ENCODE peak calls at places on chromosomes 12 and 14, in eight cellular contexts. One of them, this sample, is unnamed.

GRCh38 chr12:56716458-56716857 is 8.6 kb downstream of the NACA start:
- DNase-seq in mucosa of gallbladder: no peak
- DNase-seq in iPS DF 19.7: no peak
- DNase-seq in nucleus accumbens: no peak
- DNase-seq in GM13977: no peak
- DNase-seq in NCI-H446 treated with DMSO at 0.1 percent for 48 hours: no peak
- DNase-seq in SK-MEL-5: no peak
- DNase-seq in BJ: no peak
- DNase-seq in this sample: no peak

GRCh38 chr12:44287545-44287944 is 451.7 kb downstream of the TMEM117 start:
- DNase-seq in SK-MEL-5: no peak
- DNase-seq in GM13977: no peak
- DNase-seq in nucleus accumbens: no peak
- DNase-seq in mucosa of gallbladder: no peak
- DNase-seq in iPS DF 19.7: no peak
- DNase-seq in BJ: no peak
- DNase-seq in NCI-H446 treated with DMSO at 0.1 percent for 48 hours: peak
- DNase-seq in this sample: no peak

GRCh38 chr12:60415361-60415760 is 819.5 kb downstream of the SLC16A7 start:
- DNase-seq in iPS DF 19.7: no peak
- DNase-seq in mucosa of gallbladder: no peak
- DNase-seq in NCI-H446 treated with DMSO at 0.1 percent for 48 hours: no peak
- DNase-seq in nucleus accumbens: no peak
- DNase-seq in SK-MEL-5: no peak
- DNase-seq in GM13977: no peak
- DNase-seq in BJ: no peak
- DNase-seq in this sample: no peak

GRCh38 chr14:34981743-34982420 is 910 bp upstream of the SRP54 start:
- DNase-seq in mucosa of gallbladder: no peak
- DNase-seq in SK-MEL-5: peak
- DNase-seq in iPS DF 19.7: no peak
- DNase-seq in GM13977: no peak
- DNase-seq in NCI-H446 treated with DMSO at 0.1 percent for 48 hours: peak
- DNase-seq in BJ: no peak
- DNase-seq in nucleus accumbens: no peak
- DNase-seq in this sample: no peak

GRCh38 chr12:71710276-71711125 is 24.6 kb downstream of the TMEM19 start:
- DNase-seq in mucosa of gallbladder: no peak
- DNase-seq in GM13977: no peak
- DNase-seq in iPS DF 19.7: no peak
- DNase-seq in nucleus accumbens: no peak
- DNase-seq in SK-MEL-5: no peak
- DNase-seq in BJ: peak
- DNase-seq in NCI-H446 treated with DMSO at 0.1 percent for 48 hours: no peak
- DNase-seq in this sample: no peak

GRCh38 chr12:106066726-106067325 is 71.9 kb downstream of the NUAK1 start:
- DNase-seq in iPS DF 19.7: no peak
- DNase-seq in nucleus accumbens: no peak
- DNase-seq in NCI-H446 treated with DMSO at 0.1 percent for 48 hours: no peak
- DNase-seq in mucosa of gallbladder: no peak
- DNase-seq in GM13977: no peak
- DNase-seq in BJ: no peak
- DNase-seq in SK-MEL-5: no peak
- DNase-seq in this sample: no peak

GRCh38 chr12:96883571-96883970 is 23.5 kb upstream of the NEDD1 start:
- DNase-seq in SK-MEL-5: no peak
- DNase-seq in BJ: no peak
- DNase-seq in nucleus accumbens: no peak
- DNase-seq in NCI-H446 treated with DMSO at 0.1 percent for 48 hours: no peak
- DNase-seq in GM13977: no peak
- DNase-seq in mucosa of gallbladder: no peak
- DNase-seq in iPS DF 19.7: no peak
- DNase-seq in this sample: no peak

GRCh38 chr14:53473480-53473879 is 320.4 kb upstream of the DDHD1 start:
- DNase-seq in nucleus accumbens: no peak
- DNase-seq in BJ: no peak
- DNase-seq in GM13977: no peak
- DNase-seq in mucosa of gallbladder: no peak
- DNase-seq in SK-MEL-5: no peak
- DNase-seq in iPS DF 19.7: no peak
- DNase-seq in NCI-H446 treated with DMSO at 0.1 percent for 48 hours: no peak
- DNase-seq in this sample: no peak

GRCh38 chr12:10940389-10940788 is 1.3 kb upstream of the TAS2R14 start:
- DNase-seq in mucosa of gallbladder: no peak
- DNase-seq in BJ: peak
- DNase-seq in iPS DF 19.7: no peak
- DNase-seq in nucleus accumbens: no peak
- DNase-seq in SK-MEL-5: no peak
- DNase-seq in GM13977: no peak
- DNase-seq in NCI-H446 treated with DMSO at 0.1 percent for 48 hours: no peak
- DNase-seq in this sample: no peak

GRCh38 chr14:55220230-55220629 is 28.8 kb upstream of the DLGAP5 start:
- DNase-seq in BJ: no peak
- DNase-seq in GM13977: no peak
- DNase-seq in NCI-H446 treated with DMSO at 0.1 percent for 48 hours: no peak
- DNase-seq in iPS DF 19.7: no peak
- DNase-seq in nucleus accumbens: no peak
- DNase-seq in SK-MEL-5: no peak
- DNase-seq in mucosa of gallbladder: no peak
- DNase-seq in this sample: no peak

GRCh38 chr14:22598896-22599244 is 770 bp downstream of the ABHD4 start:
- DNase-seq in nucleus accumbens: no peak
- DNase-seq in GM13977: peak
- DNase-seq in SK-MEL-5: peak
- DNase-seq in mucosa of gallbladder: peak
- DNase-seq in NCI-H446 treated with DMSO at 0.1 percent for 48 hours: no peak
- DNase-seq in iPS DF 19.7: no peak
- DNase-seq in BJ: no peak
- DNase-seq in this sample: peak

GRCh38 chr14:99539503-99539902 is 58.3 kb downstream of the CCNK start:
- DNase-seq in mucosa of gallbladder: no peak
- DNase-seq in iPS DF 19.7: no peak
- DNase-seq in nucleus accumbens: no peak
- DNase-seq in GM13977: no peak
- DNase-seq in BJ: no peak
- DNase-seq in NCI-H446 treated with DMSO at 0.1 percent for 48 hours: no peak
- DNase-seq in SK-MEL-5: no peak
- DNase-seq in this sample: no peak

GRCh38 chr12:64551676-64552075 is 58.6 kb upstream of the RASSF3 start:
- DNase-seq in nucleus accumbens: no peak
- DNase-seq in SK-MEL-5: no peak
- DNase-seq in NCI-H446 treated with DMSO at 0.1 percent for 48 hours: no peak
- DNase-seq in GM13977: no peak
- DNase-seq in mucosa of gallbladder: no peak
- DNase-seq in BJ: peak
- DNase-seq in iPS DF 19.7: no peak
- DNase-seq in this sample: no peak

GRCh38 chr12:121801601-121802484 is 2.0 kb upstream of the SETD1B start:
- DNase-seq in nucleus accumbens: no peak
- DNase-seq in GM13977: no peak
- DNase-seq in mucosa of gallbladder: no peak
- DNase-seq in BJ: no peak
- DNase-seq in iPS DF 19.7: no peak
- DNase-seq in SK-MEL-5: peak
- DNase-seq in NCI-H446 treated with DMSO at 0.1 percent for 48 hours: no peak
- DNase-seq in this sample: no peak

GRCh38 chr14:90510208-90510607 is 113.4 kb downstream of the CALM1 start:
- DNase-seq in SK-MEL-5: no peak
- DNase-seq in mucosa of gallbladder: peak
- DNase-seq in nucleus accumbens: no peak
- DNase-seq in BJ: no peak
- DNase-seq in iPS DF 19.7: no peak
- DNase-seq in NCI-H446 treated with DMSO at 0.1 percent for 48 hours: no peak
- DNase-seq in GM13977: no peak
- DNase-seq in this sample: no peak

GRCh38 chr14:100679707-100680438 is 46.8 kb upstream of the DLK1 start:
- DNase-seq in nucleus accumbens: no peak
- DNase-seq in NCI-H446 treated with DMSO at 0.1 percent for 48 hours: no peak
- DNase-seq in BJ: peak
- DNase-seq in GM13977: no peak
- DNase-seq in SK-MEL-5: no peak
- DNase-seq in mucosa of gallbladder: peak
- DNase-seq in iPS DF 19.7: no peak
- DNase-seq in this sample: no peak

GRCh38 chr14:103121846-103122577 is 1.2 kb upstream of the TNFAIP2 start:
- DNase-seq in SK-MEL-5: no peak
- DNase-seq in iPS DF 19.7: no peak
- DNase-seq in BJ: no peak
- DNase-seq in GM13977: no peak
- DNase-seq in mucosa of gallbladder: peak
- DNase-seq in nucleus accumbens: no peak
- DNase-seq in NCI-H446 treated with DMSO at 0.1 percent for 48 hours: peak
- DNase-seq in this sample: no peak

GRCh38 chr12:62459976-62460375 is 6.7 kb upstream of the MON2 start:
- DNase-seq in GM13977: no peak
- DNase-seq in NCI-H446 treated with DMSO at 0.1 percent for 48 hours: no peak
- DNase-seq in SK-MEL-5: no peak
- DNase-seq in BJ: no peak
- DNase-seq in mucosa of gallbladder: no peak
- DNase-seq in iPS DF 19.7: no peak
- DNase-seq in nucleus accumbens: no peak
- DNase-seq in this sample: no peak

GRCh38 chr12:39393179-39393578 is 49.7 kb downstream of the KIF21A start:
- DNase-seq in BJ: no peak
- DNase-seq in mucosa of gallbladder: no peak
- DNase-seq in SK-MEL-5: no peak
- DNase-seq in NCI-H446 treated with DMSO at 0.1 percent for 48 hours: no peak
- DNase-seq in iPS DF 19.7: no peak
- DNase-seq in GM13977: no peak
- DNase-seq in nucleus accumbens: no peak
- DNase-seq in this sample: no peak

GRCh38 chr14:76115010-76115422 is 36.7 kb upstream of the GPATCH2L start:
- DNase-seq in SK-MEL-5: peak
- DNase-seq in iPS DF 19.7: peak
- DNase-seq in BJ: no peak
- DNase-seq in NCI-H446 treated with DMSO at 0.1 percent for 48 hours: no peak
- DNase-seq in mucosa of gallbladder: no peak
- DNase-seq in nucleus accumbens: no peak
- DNase-seq in GM13977: no peak
- DNase-seq in this sample: no peak

GRCh38 chr12:80268924-80269749 is 169.8 kb downstream of the OTOGL start:
- DNase-seq in SK-MEL-5: no peak
- DNase-seq in mucosa of gallbladder: no peak
- DNase-seq in iPS DF 19.7: no peak
- DNase-seq in nucleus accumbens: no peak
- DNase-seq in GM13977: no peak
- DNase-seq in BJ: peak
- DNase-seq in NCI-H446 treated with DMSO at 0.1 percent for 48 hours: peak
- DNase-seq in this sample: no peak

GRCh38 chr14:58873228-58873953 is 235.6 kb downstream of the DACT1 start:
- DNase-seq in BJ: no peak
- DNase-seq in nucleus accumbens: no peak
- DNase-seq in SK-MEL-5: no peak
- DNase-seq in mucosa of gallbladder: no peak
- DNase-seq in GM13977: no peak
- DNase-seq in iPS DF 19.7: no peak
- DNase-seq in NCI-H446 treated with DMSO at 0.1 percent for 48 hours: no peak
- DNase-seq in this sample: no peak

GRCh38 chr12:40208707-40209106 is 16.1 kb upstream of the LRRK2 start:
- DNase-seq in NCI-H446 treated with DMSO at 0.1 percent for 48 hours: no peak
- DNase-seq in nucleus accumbens: no peak
- DNase-seq in BJ: no peak
- DNase-seq in mucosa of gallbladder: no peak
- DNase-seq in iPS DF 19.7: no peak
- DNase-seq in SK-MEL-5: no peak
- DNase-seq in GM13977: no peak
- DNase-seq in this sample: no peak

GRCh38 chr14:74604896-74605295 is 7.1 kb downstream of the LTBP2 start:
- DNase-seq in nucleus accumbens: no peak
- DNase-seq in mucosa of gallbladder: no peak
- DNase-seq in SK-MEL-5: no peak
- DNase-seq in iPS DF 19.7: no peak
- DNase-seq in BJ: no peak
- DNase-seq in NCI-H446 treated with DMSO at 0.1 percent for 48 hours: no peak
- DNase-seq in GM13977: no peak
- DNase-seq in this sample: no peak